ENCODE peak calls at places on chromosomes 1 and 21, in nine cellular contexts. U is heart right ventricle, H is dorsolateral prefrontal cortex, S is astrocyte of the spinal cord, E is lower lobe of right lung, A is Panc1, T is endothelial cell, L is stomach, Y is lower leg skin. F is an unnamed sample.

GRCh38 chr1:191453487-191453886 is 704.8 kb upstream of the RGS18 start:
- DNase-seq in U (no peak), H (no peak), S (no peak), E (no peak), A (no peak), T (no peak), L (no peak), Y (no peak), F (no peak)

GRCh38 chr1:223707270-223708000 is 4.9 kb upstream of the CAPN2 start:
- DNase-seq in U (peak), H (no peak), S (peak), E (peak), A (peak), T (no peak), L (peak), Y (peak), F (no peak)

GRCh38 chr1:220386494-220387195 is 114.4 kb upstream of the RAB3GAP2 start:
- DNase-seq in U (no peak), H (no peak), S (no peak), E (no peak), A (no peak), T (no peak), L (no peak), Y (no peak), F (no peak)

GRCh38 chr1:7405844-7406500 is 365.1 kb upstream of the VAMP3 start:
- DNase-seq in U (no peak), H (no peak), S (no peak), E (no peak), A (no peak), T (no peak), L (peak), Y (peak), F (peak)

GRCh38 chr1:2187619-2188018 is 7.0 kb downstream of the FAAP20 start:
- DNase-seq in U (no peak), H (no peak), S (no peak), E (peak), A (no peak), T (no peak), L (no peak), Y (no peak), F (no peak)

GRCh38 chr1:56494306-56494705 is 85.1 kb downstream of the PLPP3 start:
- DNase-seq in U (no peak), H (no peak), S (no peak), E (no peak), A (no peak), T (no peak), L (no peak), Y (no peak), F (no peak)

GRCh38 chr1:197471248-197472035 is 203.4 kb downstream of the CRB1 start:
- DNase-seq in U (no peak), H (peak), S (peak), E (no peak), A (no peak), T (no peak), L (no peak), Y (no peak), F (no peak)

GRCh38 chr1:160404094-160404493 is 3.7 kb downstream of the VANGL2 start:
- DNase-seq in U (no peak), H (no peak), S (no peak), E (no peak), A (no peak), T (no peak), L (no peak), Y (no peak), F (peak)

GRCh38 chr1:201937624-201938212 is 8.6 kb downstream of the LMOD1 start:
- DNase-seq in U (no peak), H (no peak), S (peak), E (no peak), A (no peak), T (no peak), L (no peak), Y (no peak), F (no peak)

GRCh38 chr21:41726058-41726558 is 40.7 kb downstream of the RIPK4 start:
- DNase-seq in U (no peak), H (no peak), S (no peak), E (no peak), A (no peak), T (peak), L (no peak), Y (no peak), F (no peak)

GRCh38 chr1:109543988-109544735 is 4.3 kb upstream of the GNAI3 start:
- DNase-seq in U (no peak), H (no peak), S (no peak), E (no peak), A (no peak), T (no peak), L (no peak), Y (no peak), F (no peak)

GRCh38 chr1:109547412-109548320 is 749 bp upstream of the GNAI3 start:
- DNase-seq in U (no peak), H (no peak), S (no peak), E (no peak), A (peak), T (no peak), L (peak), Y (no peak), F (no peak)

GRCh38 chr1:109546311-109547109 is 1.9 kb upstream of the GNAI3 start:
- DNase-seq in U (peak), H (peak), S (peak), E (peak), A (peak), T (peak), L (peak), Y (peak), F (peak)

GRCh38 chr1:109543283-109543987 is 3.8 kb downstream of the GPR61 start:
- DNase-seq in U (no peak), H (no peak), S (no peak), E (no peak), A (no peak), T (no peak), L (no peak), Y (no peak), F (peak)

GRCh38 chr1:109548321-109549267 is at the start of gene GNAI3:
- DNase-seq in U (peak), H (peak), S (peak), E (peak), A (peak), T (peak), L (peak), Y (peak), F (peak)
- TF ChIP-seq CTCF in U (no peak), H (peak), S (no peak), E (no peak), A (no peak), T (no peak), L (no peak), Y (no peak), F (no peak)

DNA sequence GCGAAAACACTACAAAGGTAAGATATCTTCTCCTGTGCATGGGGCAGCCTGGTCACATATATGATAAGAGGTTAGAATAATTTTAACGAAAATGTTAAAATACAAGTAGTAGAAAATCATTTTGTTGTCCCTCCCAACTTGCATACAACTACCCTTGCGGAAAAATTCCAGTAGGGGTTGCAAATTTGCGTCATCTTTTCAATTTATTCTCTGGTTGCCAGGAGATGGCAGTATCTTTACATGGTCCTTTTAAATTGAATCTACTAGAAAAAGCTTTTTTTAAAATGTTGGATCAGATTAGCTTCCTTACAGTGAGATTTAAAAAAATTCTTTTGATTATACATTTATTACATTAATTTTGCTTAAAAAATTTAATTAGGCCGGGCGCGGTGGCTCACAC is 10.9 kb downstream of the S100PBP start:
- DNase-seq in U (no peak), H (no peak), S (peak), E (no peak), A (no peak), T (no peak), L (no peak), Y (no peak), F (no peak)
- TF ChIP-seq CTCF in U (peak), H (peak), S (peak), E (no peak), A (no peak), T (peak), L (no peak), Y (no peak), F (peak)

GRCh38 chr1:245380790-245381535 is 226.2 kb downstream of the KIF26B start:
- DNase-seq in U (no peak), H (no peak), S (peak), E (no peak), A (no peak), T (no peak), L (no peak), Y (no peak), F (no peak)
- TF ChIP-seq CTCF in U (peak), H (peak), S (peak), E (peak), A (peak), T (peak), L (no peak), Y (no peak), F (peak)

GRCh38 chr1:229156819-229157218 is 114.1 kb upstream of the RAB4A start:
- DNase-seq in U (no peak), H (no peak), S (no peak), E (no peak), A (peak), T (peak), L (no peak), Y (no peak), F (no peak)
- TF ChIP-seq CTCF in U (peak), H (peak), S (peak), E (peak), A (peak), T (peak), L (peak), Y (no peak), F (peak)

DNA sequence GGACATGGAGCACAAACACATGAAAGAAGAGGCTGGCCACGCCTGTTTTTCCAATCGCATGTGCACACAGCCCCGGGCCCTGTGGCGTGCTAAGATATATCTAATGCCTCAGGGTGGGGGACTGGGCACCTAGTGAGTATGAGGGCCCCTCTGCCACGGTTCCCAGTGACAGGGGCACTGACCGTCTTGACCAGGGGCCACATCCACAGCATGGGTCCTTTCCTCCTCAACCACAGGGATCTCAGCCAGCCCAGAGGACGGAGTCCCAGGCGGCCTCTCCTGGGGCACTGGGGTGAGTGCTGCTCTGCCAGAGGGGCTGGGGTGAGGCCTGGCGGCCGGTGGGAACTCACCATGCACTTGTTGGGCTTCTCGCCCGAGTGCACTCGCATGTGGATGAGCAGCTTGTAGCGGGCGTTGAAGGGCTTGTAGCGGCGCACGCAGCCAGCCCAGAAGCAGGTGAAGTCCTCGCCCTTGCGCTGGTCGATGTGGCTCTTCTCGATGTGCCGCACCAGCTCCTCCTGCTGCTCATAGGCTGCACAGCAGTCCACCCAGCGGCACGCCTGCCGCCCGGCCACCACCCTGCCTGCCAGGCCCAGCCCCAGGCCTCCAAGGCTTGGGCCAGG is 134.7 kb downstream of the DMRTB1 start:
- DNase-seq in U (no peak), H (no peak), S (no peak), E (peak), A (no peak), T (peak), L (peak), Y (no peak), F (no peak)
- TF ChIP-seq CTCF in U (peak), H (no peak), S (peak), E (peak), A (no peak), T (peak), L (no peak), Y (no peak), F (no peak)

GRCh38 chr1:28412731-28413130 is 43.2 kb downstream of the PHACTR4 start:
- DNase-seq in U (no peak), H (no peak), S (peak), E (no peak), A (no peak), T (peak), L (no peak), Y (no peak), F (no peak)
- TF ChIP-seq CTCF in U (no peak), H (no peak), S (no peak), E (no peak), A (no peak), T (no peak), L (no peak), Y (no peak), F (no peak)

DNA sequence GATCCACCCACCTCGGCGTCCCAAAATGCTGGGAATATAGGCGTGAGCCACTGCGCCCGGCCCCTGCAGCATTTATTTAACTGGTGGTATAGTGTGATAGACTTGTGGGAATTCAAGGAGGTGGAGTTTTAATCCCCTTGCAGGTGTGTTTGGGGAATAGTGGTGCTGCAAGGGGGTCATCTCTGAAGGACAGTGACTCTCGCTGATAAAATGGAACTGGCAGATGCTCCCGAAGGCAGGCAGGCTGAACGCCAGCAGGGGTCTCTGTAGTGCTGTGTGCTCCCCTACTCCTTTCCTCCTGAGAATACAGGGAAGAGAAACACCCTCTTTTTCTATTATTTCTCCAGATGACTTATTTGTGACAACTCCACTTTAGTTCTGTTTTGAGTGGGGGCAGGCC is 4.0 kb downstream of the OSCP1 start:
- DNase-seq in U (no peak), H (no peak), S (no peak), E (no peak), A (no peak), T (peak), L (no peak), Y (no peak), F (no peak)
- TF ChIP-seq CTCF in U (peak), H (no peak), S (peak), E (peak), A (peak), T (no peak), L (no peak), Y (no peak), F (peak)

GRCh38 chr1:65527211-65527610 is 106.7 kb downstream of the LEPR start:
- DNase-seq in U (no peak), H (no peak), S (peak), E (no peak), A (no peak), T (no peak), L (no peak), Y (no peak), F (no peak)

GRCh38 chr1:65528104-65528503 is 107.6 kb downstream of the LEPR start:
- DNase-seq in U (no peak), H (no peak), S (no peak), E (no peak), A (no peak), T (no peak), L (no peak), Y (no peak), F (no peak)

GRCh38 chr1:65525297-65526048 is 105.0 kb downstream of the LEPR start:
- DNase-seq in U (peak), H (no peak), S (no peak), E (peak), A (no peak), T (peak), L (peak), Y (no peak), F (no peak)

GRCh38 chr1:65526049-65526556 is 105.6 kb downstream of the LEPR start:
- DNase-seq in U (no peak), H (no peak), S (no peak), E (no peak), A (no peak), T (no peak), L (no peak), Y (no peak), F (no peak)

GRCh38 chr1:65527672-65528071 is 107.2 kb downstream of the LEPR start:
- DNase-seq in U (no peak), H (no peak), S (no peak), E (no peak), A (no peak), T (no peak), L (no peak), Y (no peak), F (no peak)
- TF ChIP-seq CTCF in U (no peak), H (no peak), S (no peak), E (no peak), A (no peak), T (no peak), L (no peak), Y (no peak), F (no peak)

GRCh38 chr1:214604543-214604942 is 1.5 kb downstream of the CENPF start:
- DNase-seq in U (no peak), H (no peak), S (no peak), E (no peak), A (no peak), T (no peak), L (no peak), Y (no peak), F (no peak)

GRCh38 chr1:214603819-214604252 is 841 bp downstream of the CENPF start:
- DNase-seq in U (no peak), H (no peak), S (no peak), E (no peak), A (no peak), T (no peak), L (no peak), Y (no peak), F (no peak)

GRCh38 chr1:214602764-214603657 is at the start of gene CENPF:
- DNase-seq in U (peak), H (peak), S (peak), E (peak), A (peak), T (peak), L (peak), Y (peak), F (peak)
- TF ChIP-seq CTCF in U (peak), H (peak), S (peak), E (peak), A (no peak), T (no peak), L (peak), Y (no peak), F (peak)

GRCh38 chr1:212814989-212815388 is 23.3 kb downstream of the TATDN3 start:
- DNase-seq in U (no peak), H (no peak), S (no peak), E (no peak), A (no peak), T (no peak), L (no peak), Y (no peak), F (no peak)
- TF ChIP-seq CTCF in U (peak), H (peak), S (peak), E (peak), A (no peak), T (no peak), L (peak), Y (no peak), F (peak)